ENCODE peak calls at places on chromosomes 16 and 17, in six cellular contexts. J, D, X, Y, W and A are unnamed samples.

GRCh38 chr17:3669548-3669947 is 936 bp downstream of the EMC6 start:
- DNase-seq in J (no peak), D (no peak), X (no peak), Y (no peak), W (no peak), A (no peak)

GRCh38 chr16:87918314-87918713 is 18.0 kb downstream of the CA5A start:
- DNase-seq in J (no peak), D (no peak), X (no peak), Y (peak; percentile 59), W (peak; percentile 62), A (no peak)

GRCh38 chr17:81322271-81323082 is 27.4 kb upstream of the SLC38A10 start:
- DNase-seq in J (no peak), D (no peak), X (no peak), Y (peak; percentile 76), W (peak; percentile 22), A (peak; percentile 23)

GRCh38 chr16:67767953-67768352 is 38.4 kb downstream of the RANBP10 start:
- DNase-seq in J (no peak), D (no peak), X (no peak), Y (no peak), W (peak; percentile 78), A (no peak)

GRCh38 chr17:58577696-58578095 is 63.3 kb upstream of the MTMR4 start:
- DNase-seq in J (peak; percentile 25), D (peak; percentile 68), X (no peak), Y (peak; percentile 57), W (peak; percentile 52), A (peak; percentile 39)

GRCh38 chr17:28252436-28252835 is 66.6 kb upstream of the TMEM97 start:
- DNase-seq in J (no peak), D (no peak), X (no peak), Y (no peak), W (peak; percentile 76), A (no peak)

GRCh38 chr16:4392382-4393242 is 21.0 kb downstream of the VASN start:
- DNase-seq in J (no peak), D (no peak), X (no peak), Y (peak; percentile 90), W (peak; percentile 85), A (no peak)

GRCh38 chr16:16025214-16025968 is 76.0 kb downstream of the ABCC1 start:
- DNase-seq in J (no peak), D (no peak), X (peak; percentile 74), Y (peak; percentile 87), W (peak; percentile 96), A (no peak)

GRCh38 chr16:57893559-57894389 is 77.2 kb downstream of the CNGB1 start:
- DNase-seq in J (no peak), D (no peak), X (no peak), Y (peak; percentile 64), W (peak; percentile 85), A (no peak)

GRCh38 chr17:68456529-68457167 is 648 bp downstream of the WIPI1 start:
- DNase-seq in J (peak; percentile 28), D (peak; percentile 53), X (peak; percentile 48), Y (peak; percentile 86), W (peak; percentile 95), A (peak; percentile 38)

GRCh38 chr16:30112197-30113030 is 923 bp downstream of the GDPD3 start:
- DNase-seq in J (no peak), D (peak; percentile 61), X (peak; percentile 28), Y (peak; percentile 82), W (peak; percentile 54), A (no peak)

GRCh38 chr17:35291802-35292201 is 48.9 kb downstream of the SLFN5 start:
- DNase-seq in J (no peak), D (no peak), X (no peak), Y (peak; percentile 40), W (peak; percentile 55), A (no peak)

GRCh38 chr16:8869212-8869987 is 594 bp upstream of the CARHSP1 start:
- DNase-seq in J (no peak), D (no peak), X (no peak), Y (no peak), W (no peak), A (no peak)

GRCh38 chr16:50266337-50267091 is at the start of gene ADCY7:
- DNase-seq in J (no peak), D (no peak), X (no peak), Y (peak; percentile 87), W (peak; percentile 89), A (no peak)

GRCh38 chr17:21061971-21062526 is 19.2 kb upstream of the USP22 start:
- DNase-seq in J (no peak), D (no peak), X (no peak), Y (no peak), W (no peak), A (no peak)

GRCh38 chr16:29844575-29845331 is 18.3 kb downstream of the CDIPT start:
- DNase-seq in J (no peak), D (no peak), X (no peak), Y (no peak), W (no peak), A (no peak)

GRCh38 chr16:78478267-78478821 is 378.9 kb downstream of the WWOX start:
- DNase-seq in J (no peak), D (no peak), X (no peak), Y (no peak), W (no peak), A (peak; percentile 63)

GRCh38 chr17:43740541-43740940 is 18.1 kb downstream of the SOST start:
- DNase-seq in J (no peak), D (no peak), X (no peak), Y (peak; percentile 73), W (peak; percentile 81), A (no peak)

GRCh38 chr17:30343741-30344140 is 9.9 kb upstream of the TMIGD1 start:
- DNase-seq in J (no peak), D (no peak), X (no peak), Y (no peak), W (no peak), A (no peak)

GRCh38 chr16:51465026-51465425 is 314.0 kb upstream of the SALL1 start:
- DNase-seq in J (no peak), D (no peak), X (peak; percentile 11), Y (peak; percentile 59), W (peak; percentile 86), A (no peak)

GRCh38 chr16:30757316-30757715 is 4.5 kb downstream of the CFAP119 start:
- DNase-seq in J (no peak), D (no peak), X (no peak), Y (no peak), W (no peak), A (no peak)

GRCh38 chr16:35182043-35182677 is 1722.7 kb downstream of the TP53TG3F start:
- DNase-seq in J (no peak), D (no peak), X (no peak), Y (no peak), W (no peak), A (no peak)

GRCh38 chr17:83055911-83056582 is 23.4 kb upstream of the METRNL start:
- DNase-seq in J (no peak), D (no peak), X (peak; percentile 71), Y (peak; percentile 81), W (peak; percentile 94), A (no peak)

GRCh38 chr16:11114366-11115164 is 141.4 kb downstream of the SOCS1 start:
- DNase-seq in J (no peak), D (no peak), X (no peak), Y (no peak), W (no peak), A (no peak)

GRCh38 chr17:44320066-44320465 is 4.6 kb downstream of the SLC25A39 start:
- DNase-seq in J (no peak), D (no peak), X (no peak), Y (no peak), W (no peak), A (no peak)

GRCh38 chr16:3966681-3967080 is 86.2 kb upstream of the CREBBP start:
- DNase-seq in J (no peak), D (no peak), X (no peak), Y (no peak), W (no peak), A (no peak)

GRCh38 chr16:49473131-49473530 is 99.5 kb downstream of the C16orf78 start:
- DNase-seq in J (no peak), D (no peak), X (no peak), Y (no peak), W (no peak), A (no peak)